ENCODE peak calls at places on chromosome 2, in eight cellular contexts. V, K, X, W, I, J, R and S are unnamed samples.
A peak's percentile ranks its signal among the peaks of the same experiment; 100 is the strongest.

GRCh38 chr2:190809139-190809764 is 71.4 kb upstream of the GLS start:
- DNase-seq in J (no peak), W (no peak), K (no peak), X (no peak), V (no peak), R (no peak), I (no peak), S (no peak)

GRCh38 chr2:152716805-152717241 is 438 bp downstream of the PRPF40A start:
- DNase-seq in X (no peak), K (peak; percentile 38), R (peak; percentile 29), I (peak; percentile 5), J (peak; percentile 20), W (peak; percentile 24), V (peak; percentile 10), S (peak; percentile 19)

GRCh38 chr2:203720922-203721672 is 14.7 kb downstream of the CD28 start:
- DNase-seq in X (no peak), R (no peak), K (no peak), J (no peak), W (no peak), V (no peak), I (no peak), S (no peak)

GRCh38 chr2:217980036-217980435 is 22.8 kb downstream of the TNS1 start:
- DNase-seq in R (no peak), X (no peak), V (no peak), J (no peak), W (no peak), I (no peak), K (no peak), S (no peak)

GRCh38 chr2:127597984-127598380 is 48.0 kb upstream of the GPR17 start:
- DNase-seq in I (no peak), K (no peak), J (no peak), R (peak; percentile 19), W (no peak), X (no peak), V (no peak), S (no peak)

GRCh38 chr2:200777275-200777674 is 34.4 kb upstream of the BZW1 start:
- DNase-seq in X (no peak), J (no peak), K (no peak), V (no peak), I (no peak), W (no peak), R (peak; percentile 65), S (no peak)

GRCh38 chr2:54176577-54176976 is 61.2 kb downstream of the ACYP2 start:
- DNase-seq in W (peak; percentile 34), K (peak; percentile 4), X (peak; percentile 26), R (peak; percentile 21), J (no peak), I (peak; percentile 67), V (peak; percentile 44), S (peak; percentile 25)

GRCh38 chr2:54671010-54671409 is 52.5 kb upstream of the EML6 start:
- DNase-seq in K (no peak), V (no peak), R (no peak), I (no peak), W (no peak), J (no peak), X (no peak), S (no peak)

GRCh38 chr2:10432315-10433181 is 15.6 kb downstream of the ODC1 start:
- DNase-seq in W (no peak), X (no peak), K (no peak), V (no peak), R (no peak), I (no peak), J (no peak), S (no peak)

GRCh38 chr2:40034198-40034597 is 255.1 kb upstream of the THUMPD2 start:
- DNase-seq in X (no peak), I (no peak), R (peak; percentile 84), K (no peak), W (no peak), V (no peak), J (no peak), S (no peak)

GRCh38 chr2:6314218-6314855 is 551.4 kb downstream of the CMPK2 start:
- DNase-seq in R (no peak), J (no peak), K (no peak), V (no peak), X (no peak), I (no peak), W (no peak), S (no peak)

GRCh38 chr2:181438298-181438697 is 18.9 kb upstream of the ITGA4 start:
- DNase-seq in W (no peak), K (no peak), J (no peak), X (no peak), R (peak; percentile 36), I (no peak), V (no peak), S (no peak)

GRCh38 chr2:172280820-172281454 is 146.4 kb upstream of the ITGA6 start:
- DNase-seq in J (no peak), W (no peak), V (peak; percentile 45), R (no peak), X (no peak), I (peak; percentile 15), K (no peak), S (no peak)

GRCh38 chr2:108959401-108959800 is 29.6 kb downstream of the EDAR start:
- DNase-seq in V (no peak), R (peak; percentile 60), W (no peak), I (no peak), K (no peak), X (no peak), J (no peak), S (no peak)

GRCh38 chr2:165032559-165032958 is 77.2 kb upstream of the SLC38A11 start:
- DNase-seq in W (no peak), I (no peak), V (no peak), R (no peak), J (no peak), X (no peak), K (no peak), S (no peak)

GRCh38 chr2:221176666-221177065 is 395.4 kb downstream of the EPHA4 start:
- DNase-seq in I (no peak), R (no peak), J (no peak), X (no peak), W (no peak), V (no peak), K (no peak), S (no peak)